ENCODE peak calls at places on chromosomes 5 and 9, in six cellular contexts. K, W, B, M, O and N are unnamed samples.

GRCh38 chr9:100689635-100690034 is 111.8 kb downstream of the CAVIN4 start:
- DNase-seq in K (no peak), W (no peak), B (no peak), O (no peak), M (no peak), N (no peak)

GRCh38 chr5:178383919-178384814 is 151.6 kb upstream of the PHYKPL start:
- DNase-seq in K (peak), O (no peak), W (no peak), B (no peak), M (no peak), N (no peak)

GRCh38 chr5:169574147-169574646 is 9.4 kb upstream of the SPDL1 start:
- DNase-seq in M (no peak), O (no peak), K (no peak), W (no peak), B (no peak), N (no peak)

GRCh38 chr5:54595724-54596123 is 78.2 kb downstream of the SNX18 start:
- DNase-seq in O (no peak), M (no peak), W (no peak), K (no peak), B (no peak), N (no peak)

GRCh38 chr5:69432412-69433206 is 17.7 kb downstream of the MARVELD2 start:
- DNase-seq in K (no peak), W (no peak), B (no peak), M (no peak), O (no peak), N (no peak)

GRCh38 chr9:34233691-34234090 is 54.8 kb downstream of the UBAP1 start:
- DNase-seq in W (no peak), O (no peak), M (no peak), B (no peak), K (no peak), N (no peak)

GRCh38 chr5:83516361-83516760 is 44.8 kb downstream of the VCAN start:
- DNase-seq in K (no peak), W (no peak), M (no peak), B (no peak), O (no peak), N (no peak)

GRCh38 chr9:97793067-97793466 is 60.0 kb upstream of the FOXE1 start:
- DNase-seq in O (no peak), M (no peak), K (no peak), W (no peak), B (no peak), N (no peak)

GRCh38 chr5:14665110-14665822 is 748 bp downstream of the OTULIN start:
- DNase-seq in K (peak), O (peak), B (peak), W (peak), M (peak), N (no peak)

GRCh38 chr5:153237671-153238332 is 252.7 kb upstream of the GRIA1 start:
- DNase-seq in K (no peak), B (no peak), M (no peak), W (no peak), O (no peak), N (no peak)

GRCh38 chr5:177431317-177432142 is 5.1 kb downstream of the GRK6 start:
- DNase-seq in B (peak), M (peak), K (no peak), O (no peak), W (peak), N (no peak)

GRCh38 chr5:1080414-1080813 is 31.4 kb downstream of the SLC12A7 start:
- DNase-seq in O (no peak), B (no peak), W (no peak), K (no peak), M (no peak), N (no peak)

GRCh38 chr5:149853701-149854100 is 90.9 kb downstream of the PDE6A start:
- DNase-seq in M (no peak), O (no peak), K (no peak), W (no peak), B (no peak), N (no peak)

GRCh38 chr5:33316773-33317172 is 124.0 kb upstream of the TARS1 start:
- DNase-seq in W (no peak), K (no peak), B (no peak), M (no peak), O (no peak), N (no peak)

GRCh38 chr5:95081500-95082355 is 203.2 kb downstream of the MCTP1 start:
- DNase-seq in M (peak), B (peak), K (peak), W (no peak), O (no peak), N (no peak)

GRCh38 chr5:116482394-116482793 is 92.2 kb downstream of the SEMA6A start:
- DNase-seq in K (no peak), M (no peak), W (no peak), O (no peak), B (no peak), N (no peak)

GRCh38 chr9:37836386-37836785 is 35.8 kb downstream of the DCAF10 start:
- DNase-seq in W (peak), O (no peak), M (no peak), B (no peak), K (no peak), N (no peak)

GRCh38 chr5:39201795-39202593 is 17.4 kb downstream of the FYB1 start:
- DNase-seq in B (no peak), W (no peak), O (no peak), K (no peak), M (no peak), N (no peak)

GRCh38 chr9:90296539-90296938 is 346.1 kb downstream of the DIRAS2 start:
- DNase-seq in K (no peak), M (no peak), O (no peak), B (no peak), W (no peak), N (no peak)

GRCh38 chr5:179974946-179975712 is 67.4 kb upstream of the TBC1D9B start:
- DNase-seq in W (no peak), K (no peak), B (peak), O (peak), M (peak), N (no peak)

GRCh38 chr5:141843156-141843927 is 34.9 kb downstream of the PCDH1 start:
- DNase-seq in B (no peak), M (peak), K (no peak), W (no peak), O (no peak), N (no peak)

GRCh38 chr9:84293001-84293798 is 47.4 kb downstream of the SLC28A3 start:
- DNase-seq in B (peak), W (no peak), M (no peak), K (no peak), O (no peak), N (no peak)

GRCh38 chr9:106896695-106897094 is 33.7 kb downstream of the ZNF462 start:
- DNase-seq in M (no peak), O (no peak), K (no peak), W (no peak), B (no peak), N (no peak)

GRCh38 chr5:453725-454481 is 10.9 kb downstream of the EXOC3 start:
- DNase-seq in K (no peak), W (no peak), O (no peak), M (no peak), B (no peak), N (no peak)

GRCh38 chr9:133351908-133352634 is 4.1 kb downstream of the RPL7A start:
- DNase-seq in M (peak), K (no peak), B (peak), W (peak), O (peak), N (no peak)

GRCh38 chr5:143051244-143052058 is 281.3 kb downstream of the ARHGAP26 start:
- DNase-seq in K (peak), M (peak), W (no peak), B (no peak), O (peak), N (no peak)

GRCh38 chr5:959581-960531 is 48.7 kb upstream of the NKD2 start:
- DNase-seq in B (no peak), O (no peak), M (peak), W (no peak), K (no peak), N (no peak)

GRCh38 chr5:130000460-130000859 is 96.2 kb downstream of the CHSY3 start:
- DNase-seq in K (no peak), M (no peak), B (no peak), W (no peak), O (no peak), N (no peak)

GRCh38 chr9:129746092-129746760 is 6.6 kb downstream of the PTGES start:
- DNase-seq in B (no peak), W (no peak), K (no peak), M (no peak), O (no peak), N (no peak)

GRCh38 chr5:81778642-81779041 is 27.7 kb upstream of the SSBP2 start:
- DNase-seq in O (no peak), W (no peak), B (peak), M (no peak), K (no peak), N (no peak)

GRCh38 chr5:149018909-149019443 is 43.9 kb downstream of the SH3TC2 start:
- DNase-seq in M (no peak), K (no peak), W (no peak), O (no peak), B (no peak), N (no peak)

GRCh38 chr9:127583605-127584053 is 28.4 kb upstream of the STXBP1 start:
- DNase-seq in O (no peak), W (no peak), B (no peak), M (no peak), K (no peak), N (no peak)

GRCh38 chr9:16352791-16353401 is 517.6 kb downstream of the BNC2 start:
- DNase-seq in M (no peak), K (no peak), B (no peak), W (no peak), O (no peak), N (no peak)

GRCh38 chr5:130871346-130872086 is 293.5 kb downstream of the HINT1 start:
- DNase-seq in O (peak), W (peak), M (peak), B (peak), K (no peak), N (no peak)